ENCODE peak calls at places on chromosome 19, in eight cellular contexts. W, U, B, C, H, I, N and E are unnamed samples.

GRCh38 chr19:38675611-38676010 is 28.2 kb downstream of the ACTN4 start:
- DNase-seq in C (no peak), H (no peak), B (no peak), N (no peak), W (no peak), U (no peak), I (no peak), E (no peak)

GRCh38 chr19:535017-535835 is 3.7 kb downstream of the CDC34 start:
- DNase-seq in N (no peak), B (no peak), C (no peak), H (no peak), U (no peak), W (no peak), I (no peak), E (no peak)

GRCh38 chr19:39341122-39341719 is 1.0 kb upstream of the SAMD4B start:
- DNase-seq in U (no peak), B (no peak), W (no peak), H (no peak), I (no peak), C (no peak), N (no peak), E (peak)

GRCh38 chr19:58098682-58098998 is 609 bp upstream of the ZSCAN18 start:
- DNase-seq in I (no peak), H (no peak), N (no peak), B (no peak), W (no peak), U (no peak), C (no peak), E (no peak)

GRCh38 chr19:39951686-39952085 is 17.3 kb upstream of the FCGBP start:
- DNase-seq in C (no peak), I (no peak), B (no peak), N (no peak), U (no peak), H (no peak), W (no peak), E (no peak)

GRCh38 chr19:1109032-1109541 is 5.3 kb downstream of the GPX4 start:
- DNase-seq in H (no peak), N (no peak), U (no peak), C (no peak), B (no peak), W (no peak), I (no peak), E (no peak)

GRCh38 chr19:23366437-23366836 is 28.8 kb downstream of the ZNF91 start:
- DNase-seq in U (no peak), B (no peak), C (no peak), H (no peak), W (no peak), I (no peak), N (no peak), E (no peak)

GRCh38 chr19:29909545-29909944 is 32.5 kb upstream of the URI1 start:
- DNase-seq in H (no peak), I (no peak), U (no peak), N (no peak), C (no peak), B (no peak), W (no peak), E (no peak)

GRCh38 chr19:42396248-42396541 is 6.1 kb upstream of the CNFN start:
- DNase-seq in C (no peak), U (no peak), I (no peak), N (no peak), B (no peak), H (no peak), W (no peak), E (no peak)

GRCh38 chr19:30036154-30037129 is 94.4 kb downstream of the URI1 start:
- DNase-seq in I (peak), C (no peak), W (no peak), H (no peak), B (no peak), N (no peak), U (no peak), E (no peak)

GRCh38 chr19:17719730-17720486 is 628 bp downstream of the MAP1S start:
- DNase-seq in C (peak), N (no peak), U (no peak), H (no peak), W (peak), B (no peak), I (no peak), E (no peak)

GRCh38 chr19:5452594-5453565 is 2.3 kb upstream of the ZNRF4 start:
- DNase-seq in N (no peak), W (no peak), U (peak), H (no peak), C (no peak), I (no peak), B (no peak), E (no peak)

GRCh38 chr19:2711175-2711936 is 8.9 kb upstream of the GNG7 start:
- DNase-seq in N (no peak), C (no peak), B (no peak), I (no peak), H (no peak), W (no peak), U (no peak), E (no peak)

GRCh38 chr19:3278294-3278693 is 53.8 kb downstream of the CELF5 start:
- DNase-seq in C (no peak), B (no peak), W (no peak), I (no peak), U (no peak), N (no peak), H (no peak), E (no peak)

GRCh38 chr19:56633021-56633420 is 9.9 kb upstream of the SMIM17 start:
- DNase-seq in W (no peak), B (no peak), N (no peak), C (no peak), I (no peak), U (no peak), H (no peak), E (no peak)

GRCh38 chr19:50500753-50501151 is 10.2 kb downstream of the JOSD2 start:
- DNase-seq in I (no peak), H (no peak), C (no peak), W (no peak), U (no peak), N (no peak), B (no peak), E (no peak)

GRCh38 chr19:58277748-58278147 is 1.0 kb upstream of the ZNF8 start:
- DNase-seq in C (no peak), I (no peak), U (no peak), W (no peak), H (no peak), B (no peak), N (no peak), E (no peak)

GRCh38 chr19:11931051-11931450 is 6.1 kb downstream of the ZNF700 start:
- DNase-seq in C (no peak), W (no peak), I (no peak), N (no peak), H (no peak), U (no peak), B (no peak), E (no peak)

GRCh38 chr19:51150627-51151026 is 8.5 kb downstream of the SIGLEC7 start:
- DNase-seq in C (no peak), U (no peak), B (no peak), N (no peak), W (no peak), I (no peak), H (no peak), E (no peak)